ENCODE peak calls at places on chromosomes 13 and 19, in four cellular contexts. One of them, this sample, is unnamed.

GRCh38 chr19:19227217-19227616 is 15.5 kb downstream of the NCAN start:
- DNase-seq in endodermal cell: no peak
- DNase-seq in stimulated activated CD4-positive, alpha-beta T cell treated with anti-CD3 and anti-CD28 coated beads, Interleukin-2, amount 100 ng/mL, for 48 hours: no peak
- DNase-seq in progenitor cell of endocrine pancreas: no peak
- DNase-seq in this sample: no peak

GRCh38 chr13:50386527-50387123 is 371.4 kb downstream of the KCNRG start:
- DNase-seq in progenitor cell of endocrine pancreas: no peak
- DNase-seq in stimulated activated CD4-positive, alpha-beta T cell treated with anti-CD3 and anti-CD28 coated beads, Interleukin-2, amount 100 ng/mL, for 48 hours: no peak
- DNase-seq in endodermal cell: no peak
- DNase-seq in this sample: no peak

GRCh38 chr19:14005381-14006084 is 587 bp downstream of the RFX1 start:
- DNase-seq in endodermal cell: peak; percentile 97
- DNase-seq in progenitor cell of endocrine pancreas: peak; percentile 86
- DNase-seq in stimulated activated CD4-positive, alpha-beta T cell treated with anti-CD3 and anti-CD28 coated beads, Interleukin-2, amount 100 ng/mL, for 48 hours: peak; percentile 93
- DNase-seq in this sample: no peak

GRCh38 chr19:35011737-35012682 is 11.9 kb downstream of the GRAMD1A start:
- DNase-seq in endodermal cell: no peak
- DNase-seq in stimulated activated CD4-positive, alpha-beta T cell treated with anti-CD3 and anti-CD28 coated beads, Interleukin-2, amount 100 ng/mL, for 48 hours: no peak
- DNase-seq in progenitor cell of endocrine pancreas: no peak
- DNase-seq in this sample: no peak

GRCh38 chr19:47381121-47381520 is 32.0 kb downstream of the DHX34 start:
- DNase-seq in stimulated activated CD4-positive, alpha-beta T cell treated with anti-CD3 and anti-CD28 coated beads, Interleukin-2, amount 100 ng/mL, for 48 hours: no peak
- DNase-seq in endodermal cell: no peak
- DNase-seq in progenitor cell of endocrine pancreas: no peak
- DNase-seq in this sample: no peak

GRCh38 chr19:3389876-3390361 is 23.5 kb downstream of the NFIC start:
- DNase-seq in stimulated activated CD4-positive, alpha-beta T cell treated with anti-CD3 and anti-CD28 coated beads, Interleukin-2, amount 100 ng/mL, for 48 hours: no peak
- DNase-seq in progenitor cell of endocrine pancreas: no peak
- DNase-seq in endodermal cell: peak; percentile 76
- DNase-seq in this sample: no peak

GRCh38 chr19:55579766-55580621 is 654 bp downstream of the ZNF579 start:
- DNase-seq in stimulated activated CD4-positive, alpha-beta T cell treated with anti-CD3 and anti-CD28 coated beads, Interleukin-2, amount 100 ng/mL, for 48 hours: no peak
- DNase-seq in progenitor cell of endocrine pancreas: no peak
- DNase-seq in endodermal cell: peak; percentile 74
- DNase-seq in this sample: no peak

GRCh38 chr13:108897955-108898354 is 268.5 kb downstream of the MYO16 start:
- DNase-seq in endodermal cell: no peak
- DNase-seq in stimulated activated CD4-positive, alpha-beta T cell treated with anti-CD3 and anti-CD28 coated beads, Interleukin-2, amount 100 ng/mL, for 48 hours: no peak
- DNase-seq in progenitor cell of endocrine pancreas: no peak
- DNase-seq in this sample: no peak

GRCh38 chr19:40601061-40601973 is at the start of gene LTBP4:
- DNase-seq in endodermal cell: peak; percentile 71
- DNase-seq in progenitor cell of endocrine pancreas: no peak
- DNase-seq in stimulated activated CD4-positive, alpha-beta T cell treated with anti-CD3 and anti-CD28 coated beads, Interleukin-2, amount 100 ng/mL, for 48 hours: no peak
- DNase-seq in this sample: no peak

GRCh38 chr13:23799945-23800344 is 89.3 kb downstream of the MIPEP start:
- DNase-seq in stimulated activated CD4-positive, alpha-beta T cell treated with anti-CD3 and anti-CD28 coated beads, Interleukin-2, amount 100 ng/mL, for 48 hours: no peak
- DNase-seq in endodermal cell: no peak
- DNase-seq in progenitor cell of endocrine pancreas: no peak
- DNase-seq in this sample: no peak

GRCh38 chr19:54178581-54179261 is 5.8 kb upstream of the TMC4 start:
- DNase-seq in stimulated activated CD4-positive, alpha-beta T cell treated with anti-CD3 and anti-CD28 coated beads, Interleukin-2, amount 100 ng/mL, for 48 hours: no peak
- DNase-seq in endodermal cell: peak; percentile 87
- DNase-seq in progenitor cell of endocrine pancreas: no peak
- DNase-seq in this sample: no peak

GRCh38 chr13:48636550-48636949 is 17.2 kb upstream of the CYSLTR2 start:
- DNase-seq in endodermal cell: no peak
- DNase-seq in stimulated activated CD4-positive, alpha-beta T cell treated with anti-CD3 and anti-CD28 coated beads, Interleukin-2, amount 100 ng/mL, for 48 hours: no peak
- DNase-seq in progenitor cell of endocrine pancreas: no peak
- DNase-seq in this sample: no peak

GRCh38 chr19:17424743-17425365 is 5.0 kb downstream of the MVB12A start:
- DNase-seq in progenitor cell of endocrine pancreas: peak; percentile 69
- DNase-seq in stimulated activated CD4-positive, alpha-beta T cell treated with anti-CD3 and anti-CD28 coated beads, Interleukin-2, amount 100 ng/mL, for 48 hours: no peak
- DNase-seq in endodermal cell: peak; percentile 96
- DNase-seq in this sample: no peak

GRCh38 chr13:105007166-105007808 is 1528.2 kb downstream of the EFNB2 start:
- DNase-seq in endodermal cell: no peak
- DNase-seq in stimulated activated CD4-positive, alpha-beta T cell treated with anti-CD3 and anti-CD28 coated beads, Interleukin-2, amount 100 ng/mL, for 48 hours: no peak
- DNase-seq in progenitor cell of endocrine pancreas: no peak
- DNase-seq in this sample: no peak

GRCh38 chr19:8255426-8256125 is 46.4 kb downstream of the CERS4 start:
- DNase-seq in progenitor cell of endocrine pancreas: no peak
- DNase-seq in endodermal cell: no peak
- DNase-seq in stimulated activated CD4-positive, alpha-beta T cell treated with anti-CD3 and anti-CD28 coated beads, Interleukin-2, amount 100 ng/mL, for 48 hours: no peak
- DNase-seq in this sample: no peak

GRCh38 chr19:18477974-18478373 is 40.0 kb upstream of the ISYNA1 start:
- DNase-seq in stimulated activated CD4-positive, alpha-beta T cell treated with anti-CD3 and anti-CD28 coated beads, Interleukin-2, amount 100 ng/mL, for 48 hours: no peak
- DNase-seq in endodermal cell: no peak
- DNase-seq in progenitor cell of endocrine pancreas: no peak
- DNase-seq in this sample: no peak

GRCh38 chr13:42899266-42899665 is 92.8 kb downstream of the EPSTI1 start:
- DNase-seq in progenitor cell of endocrine pancreas: no peak
- DNase-seq in endodermal cell: no peak
- DNase-seq in stimulated activated CD4-positive, alpha-beta T cell treated with anti-CD3 and anti-CD28 coated beads, Interleukin-2, amount 100 ng/mL, for 48 hours: no peak
- DNase-seq in this sample: no peak

GRCh38 chr13:73220966-73221720 is 162.3 kb downstream of the KLF5 start:
- DNase-seq in stimulated activated CD4-positive, alpha-beta T cell treated with anti-CD3 and anti-CD28 coated beads, Interleukin-2, amount 100 ng/mL, for 48 hours: no peak
- DNase-seq in endodermal cell: peak; percentile 59
- DNase-seq in progenitor cell of endocrine pancreas: no peak
- DNase-seq in this sample: no peak

GRCh38 chr13:21344662-21345176 is 114.4 kb downstream of the ZDHHC20 start:
- DNase-seq in stimulated activated CD4-positive, alpha-beta T cell treated with anti-CD3 and anti-CD28 coated beads, Interleukin-2, amount 100 ng/mL, for 48 hours: peak; percentile 16
- DNase-seq in progenitor cell of endocrine pancreas: no peak
- DNase-seq in endodermal cell: no peak
- DNase-seq in this sample: no peak

GRCh38 chr13:31131470-31131961 is 30.2 kb downstream of the HSPH1 start:
- DNase-seq in endodermal cell: no peak
- DNase-seq in progenitor cell of endocrine pancreas: no peak
- DNase-seq in stimulated activated CD4-positive, alpha-beta T cell treated with anti-CD3 and anti-CD28 coated beads, Interleukin-2, amount 100 ng/mL, for 48 hours: no peak
- DNase-seq in this sample: no peak

GRCh38 chr13:26327905-26328304 is 74.0 kb downstream of the CDK8 start:
- DNase-seq in endodermal cell: no peak
- DNase-seq in progenitor cell of endocrine pancreas: no peak
- DNase-seq in stimulated activated CD4-positive, alpha-beta T cell treated with anti-CD3 and anti-CD28 coated beads, Interleukin-2, amount 100 ng/mL, for 48 hours: no peak
- DNase-seq in this sample: no peak

GRCh38 chr13:27118428-27119054 is 53.1 kb downstream of the USP12 start:
- DNase-seq in stimulated activated CD4-positive, alpha-beta T cell treated with anti-CD3 and anti-CD28 coated beads, Interleukin-2, amount 100 ng/mL, for 48 hours: no peak
- DNase-seq in progenitor cell of endocrine pancreas: no peak
- DNase-seq in endodermal cell: no peak
- DNase-seq in this sample: no peak

GRCh38 chr13:47299316-47299715 is 402.5 kb upstream of the HTR2A start:
- DNase-seq in progenitor cell of endocrine pancreas: no peak
- DNase-seq in stimulated activated CD4-positive, alpha-beta T cell treated with anti-CD3 and anti-CD28 coated beads, Interleukin-2, amount 100 ng/mL, for 48 hours: no peak
- DNase-seq in endodermal cell: no peak
- DNase-seq in this sample: no peak

GRCh38 chr13:33206425-33206824 is 79.1 kb downstream of the STARD13 start:
- DNase-seq in stimulated activated CD4-positive, alpha-beta T cell treated with anti-CD3 and anti-CD28 coated beads, Interleukin-2, amount 100 ng/mL, for 48 hours: no peak
- DNase-seq in endodermal cell: no peak
- DNase-seq in progenitor cell of endocrine pancreas: no peak
- DNase-seq in this sample: no peak

GRCh38 chr19:55454787-55455243 is 6.6 kb downstream of the ISOC2 start:
- DNase-seq in stimulated activated CD4-positive, alpha-beta T cell treated with anti-CD3 and anti-CD28 coated beads, Interleukin-2, amount 100 ng/mL, for 48 hours: peak; percentile 31
- DNase-seq in endodermal cell: peak; percentile 89
- DNase-seq in progenitor cell of endocrine pancreas: no peak
- DNase-seq in this sample: no peak

GRCh38 chr13:47929156-47929555 is 71.9 kb downstream of the SUCLA2 start:
- DNase-seq in stimulated activated CD4-positive, alpha-beta T cell treated with anti-CD3 and anti-CD28 coated beads, Interleukin-2, amount 100 ng/mL, for 48 hours: no peak
- DNase-seq in progenitor cell of endocrine pancreas: no peak
- DNase-seq in endodermal cell: no peak
- DNase-seq in this sample: no peak

GRCh38 chr13:40656358-40656757 is 10.1 kb downstream of the FOXO1 start:
- DNase-seq in progenitor cell of endocrine pancreas: no peak
- DNase-seq in stimulated activated CD4-positive, alpha-beta T cell treated with anti-CD3 and anti-CD28 coated beads, Interleukin-2, amount 100 ng/mL, for 48 hours: no peak
- DNase-seq in endodermal cell: no peak
- DNase-seq in this sample: no peak

GRCh38 chr19:43780706-43781525 is at the start of gene KCNN4:
- DNase-seq in stimulated activated CD4-positive, alpha-beta T cell treated with anti-CD3 and anti-CD28 coated beads, Interleukin-2, amount 100 ng/mL, for 48 hours: peak; percentile 62
- DNase-seq in progenitor cell of endocrine pancreas: no peak
- DNase-seq in endodermal cell: no peak
- DNase-seq in this sample: no peak

GRCh38 chr19:44005968-44006367 is 3.2 kb downstream of the ZNF230 start:
- DNase-seq in progenitor cell of endocrine pancreas: no peak
- DNase-seq in endodermal cell: no peak
- DNase-seq in stimulated activated CD4-positive, alpha-beta T cell treated with anti-CD3 and anti-CD28 coated beads, Interleukin-2, amount 100 ng/mL, for 48 hours: no peak
- DNase-seq in this sample: no peak

GRCh38 chr19:58568731-58569130 is 4.4 kb downstream of the MZF1 start:
- DNase-seq in stimulated activated CD4-positive, alpha-beta T cell treated with anti-CD3 and anti-CD28 coated beads, Interleukin-2, amount 100 ng/mL, for 48 hours: no peak
- DNase-seq in endodermal cell: no peak
- DNase-seq in progenitor cell of endocrine pancreas: no peak
- DNase-seq in this sample: no peak

GRCh38 chr13:112889351-112890290 is 79.4 kb upstream of the MCF2L start:
- DNase-seq in stimulated activated CD4-positive, alpha-beta T cell treated with anti-CD3 and anti-CD28 coated beads, Interleukin-2, amount 100 ng/mL, for 48 hours: no peak
- DNase-seq in endodermal cell: peak; percentile 49
- DNase-seq in progenitor cell of endocrine pancreas: no peak
- DNase-seq in this sample: no peak

GRCh38 chr13:109402976-109403375 is 383.4 kb downstream of the IRS2 start:
- DNase-seq in progenitor cell of endocrine pancreas: no peak
- DNase-seq in stimulated activated CD4-positive, alpha-beta T cell treated with anti-CD3 and anti-CD28 coated beads, Interleukin-2, amount 100 ng/mL, for 48 hours: no peak
- DNase-seq in endodermal cell: no peak
- DNase-seq in this sample: no peak

GRCh38 chr19:35663981-35664380 is 2.3 kb upstream of the UPK1A start:
- DNase-seq in stimulated activated CD4-positive, alpha-beta T cell treated with anti-CD3 and anti-CD28 coated beads, Interleukin-2, amount 100 ng/mL, for 48 hours: no peak
- DNase-seq in progenitor cell of endocrine pancreas: no peak
- DNase-seq in endodermal cell: no peak
- DNase-seq in this sample: no peak

GRCh38 chr13:44109986-44110640 is 230.4 kb downstream of the LACC1 start:
- DNase-seq in progenitor cell of endocrine pancreas: no peak
- DNase-seq in stimulated activated CD4-positive, alpha-beta T cell treated with anti-CD3 and anti-CD28 coated beads, Interleukin-2, amount 100 ng/mL, for 48 hours: no peak
- DNase-seq in endodermal cell: no peak
- DNase-seq in this sample: no peak

This sample was measured in iPS DF 19.7.